ENCODE peak calls at places on chromosomes 7 and 10, in seven cellular contexts. Z is H1, A is mesendoderm, T is mesenchymal stem cell, H is IMR-90, D is neuronal stem cell, R is trophoblast cell. S is an unnamed sample.

GRCh38 chr10:96306516-96306915 is 2.3 kb downstream of the DNTT start:
- DNase-seq in R (no peak), D (no peak), T (no peak), Z (no peak), H (no peak), A (no peak), S (no peak)

GRCh38 chr10:97647556-97647955 is 7.1 kb downstream of the PI4K2A start:
- DNase-seq in A (no peak), H (peak), T (peak), Z (no peak), R (peak), D (no peak), S (no peak)

GRCh38 chr7:101554584-101555268 is 74.4 kb downstream of the MYL10 start:
- DNase-seq in Z (no peak), T (no peak), D (no peak), R (no peak), H (no peak), A (no peak), S (peak)

GRCh38 chr7:3893151-3893788 is 592.2 kb downstream of the SDK1 start:
- DNase-seq in T (no peak), R (peak), H (no peak), D (no peak), Z (no peak), A (no peak), S (no peak)

GRCh38 chr7:28572321-28573058 is 160.2 kb downstream of the CREB5 start:
- DNase-seq in D (no peak), R (no peak), A (no peak), T (no peak), H (no peak), Z (no peak), S (no peak)

GRCh38 chr10:124693801-124694416 is 50.3 kb downstream of the FAM53B start:
- DNase-seq in A (no peak), Z (no peak), R (peak), H (no peak), T (no peak), D (no peak), S (no peak)

GRCh38 chr7:27709137-27710075 is 30.6 kb upstream of the TAX1BP1 start:
- DNase-seq in T (peak), Z (no peak), D (no peak), R (no peak), H (peak), A (no peak), S (no peak)

GRCh38 chr10:120131183-120131582 is 238.7 kb downstream of the SEC23IP start:
- DNase-seq in H (no peak), Z (peak), R (peak), A (peak), T (no peak), D (peak), S (peak)

GRCh38 chr7:151432658-151433521 is 7.1 kb downstream of the CRYGN start:
- DNase-seq in D (no peak), A (no peak), T (no peak), Z (no peak), H (no peak), R (no peak), S (no peak)

GRCh38 chr7:92159-92767 is 100.1 kb upstream of the FAM20C start:
- DNase-seq in D (peak), R (no peak), H (no peak), Z (no peak), A (peak), T (no peak), S (no peak)

GRCh38 chr7:16301251-16301650 is 120.1 kb downstream of the CRPPA start:
- DNase-seq in H (no peak), A (no peak), D (no peak), R (no peak), Z (no peak), T (no peak), S (no peak)

GRCh38 chr7:22821702-22822485 is 755 bp downstream of the TOMM7 start:
- DNase-seq in T (peak), D (no peak), R (peak), A (peak), Z (no peak), H (no peak), S (no peak)

GRCh38 chr10:121262774-121263406 is 335.4 kb downstream of the FGFR2 start:
- DNase-seq in R (no peak), Z (no peak), D (no peak), H (no peak), T (no peak), A (no peak), S (no peak)

GRCh38 chr10:110841767-110842267 is 29.9 kb upstream of the PDCD4 start:
- DNase-seq in T (no peak), D (no peak), Z (no peak), R (peak), H (no peak), A (no peak), S (no peak)

GRCh38 chr7:159119026-159119741 is 25.5 kb downstream of the VIPR2 start:
- DNase-seq in T (no peak), D (no peak), H (no peak), R (no peak), A (no peak), Z (no peak), S (no peak)

GRCh38 chr7:668139-668871 is 58.2 kb upstream of the DNAAF5 start:
- DNase-seq in D (no peak), H (peak), Z (no peak), R (no peak), T (peak), A (no peak), S (no peak)

GRCh38 chr10:91238191-91238590 is 17.7 kb downstream of the PCGF5 start:
- DNase-seq in Z (no peak), A (no peak), H (no peak), D (no peak), T (no peak), R (no peak), S (peak)

GRCh38 chr7:149803551-149804074 is 30.2 kb upstream of the ZNF467 start:
- DNase-seq in Z (no peak), H (no peak), T (no peak), R (no peak), A (no peak), D (no peak), S (no peak)

GRCh38 chr10:70477661-70478162 is 855 bp upstream of the PALD1 start:
- DNase-seq in H (peak), R (peak), Z (no peak), A (peak), D (no peak), T (no peak), S (no peak)

GRCh38 chr10:130985158-130985753 is 326.3 kb downstream of the TCERG1L start:
- DNase-seq in H (no peak), T (no peak), R (no peak), D (no peak), Z (no peak), A (no peak), S (no peak)

GRCh38 chr10:24349379-24350110 is 140.6 kb downstream of the KIAA1217 start:
- DNase-seq in H (peak), T (no peak), A (no peak), R (peak), D (no peak), Z (no peak), S (no peak)

GRCh38 chr7:21640150-21640549 is 97.3 kb downstream of the DNAH11 start:
- DNase-seq in Z (no peak), D (no peak), R (peak), A (no peak), T (no peak), H (no peak), S (no peak)

GRCh38 chr7:112248598-112248997 is 42.1 kb downstream of the ZNF277 start:
- DNase-seq in Z (no peak), A (no peak), H (no peak), R (no peak), T (no peak), D (no peak), S (no peak)

GRCh38 chr7:39172137-39172536 is 194.4 kb downstream of the POU6F2 start:
- DNase-seq in H (no peak), Z (no peak), R (peak), T (no peak), A (peak), D (no peak), S (no peak)

GRCh38 chr10:79071535-79071923 is 2.8 kb downstream of the ZMIZ1 start:
- DNase-seq in T (no peak), R (no peak), Z (no peak), H (no peak), D (peak), A (peak), S (no peak)

GRCh38 chr7:64951250-64951848 is 39.5 kb downstream of the ZNF117 start:
- DNase-seq in T (peak), Z (no peak), A (peak), R (peak), D (peak), H (peak), S (no peak)

GRCh38 chr7:130286881-130287280 is 6.1 kb upstream of the CPA4 start:
- DNase-seq in T (no peak), Z (no peak), D (no peak), R (no peak), H (peak), A (no peak), S (no peak)

GRCh38 chr7:33671521-33672262 is 233.6 kb upstream of the BMPER start:
- DNase-seq in Z (no peak), A (no peak), R (no peak), T (no peak), D (no peak), H (no peak), S (no peak)

GRCh38 chr10:69807696-69808095 is 6.0 kb downstream of the COL13A1 start:
- DNase-seq in D (no peak), R (no peak), A (peak), Z (no peak), T (peak), H (peak), S (no peak)

GRCh38 chr10:69061305-69062161 is 26.4 kb upstream of the SRGN start:
- DNase-seq in D (no peak), H (peak), R (peak), T (peak), A (no peak), Z (no peak), S (no peak)

GRCh38 chr7:81926154-81926553 is 156.3 kb upstream of the HGF start:
- DNase-seq in H (peak), D (no peak), Z (no peak), A (no peak), T (no peak), R (no peak), S (no peak)

GRCh38 chr10:18700555-18700850 is 41.3 kb downstream of the ARL5B start:
- DNase-seq in H (no peak), T (no peak), Z (no peak), D (no peak), R (no peak), A (no peak), S (no peak)

GRCh38 chr10:103517234-103518085 is 24.0 kb downstream of the NEURL1 start:
- DNase-seq in H (no peak), T (no peak), D (no peak), R (no peak), Z (no peak), A (no peak), S (no peak)

GRCh38 chr7:75962607-75963382 is 31.6 kb downstream of the TMEM120A start:
- DNase-seq in H (peak), A (no peak), T (peak), Z (no peak), D (peak), R (peak), S (no peak)

GRCh38 chr7:105830405-105831218 is 45.8 kb downstream of the ATXN7L1 start:
- DNase-seq in Z (no peak), T (peak), D (no peak), A (peak), R (peak), H (peak), S (no peak)

GRCh38 chr7:143240323-143241168 is 18.7 kb downstream of the TAS2R40 start:
- DNase-seq in T (peak), A (peak), R (peak), H (peak), Z (no peak), D (peak), S (peak)

GRCh38 chr7:137343483-137343841 is at the start of gene PTN:
- DNase-seq in A (peak), T (peak), R (peak), D (peak), H (peak), Z (peak), S (peak)

GRCh38 chr7:44994877-44995554 is 5.0 kb upstream of the CCM2 start:
- DNase-seq in T (no peak), R (no peak), H (no peak), Z (no peak), A (no peak), D (no peak), S (no peak)

GRCh38 chr7:75619636-75620035 is 119.1 kb downstream of the HIP1 start:
- DNase-seq in A (no peak), T (no peak), D (no peak), Z (no peak), R (no peak), H (no peak), S (no peak)

GRCh38 chr7:24968165-24968564 is 11.8 kb downstream of the OSBPL3 start:
- DNase-seq in A (no peak), T (no peak), Z (no peak), H (no peak), D (no peak), R (no peak), S (no peak)

GRCh38 chr7:139733751-139734150 is 44.0 kb downstream of the HIPK2 start:
- DNase-seq in D (no peak), Z (no peak), H (no peak), R (no peak), T (no peak), A (no peak), S (no peak)
- H2BK5ac ChIP-seq in D (no peak), Z (no peak), H (peak), R (no peak), T (no peak), A (no peak), S (no peak)

GRCh38 chr10:33010132-33011037 is 52.4 kb upstream of the ITGB1 start:
- DNase-seq in A (peak), T (peak), D (no peak), R (peak), Z (peak), H (peak), S (peak)

GRCh38 chr10:33006342-33006887 is 48.4 kb upstream of the ITGB1 start:
- DNase-seq in D (no peak), Z (no peak), H (no peak), T (no peak), R (no peak), A (no peak), S (no peak)

GRCh38 chr10:33009244-33010131 is 51.5 kb upstream of the ITGB1 start:
- DNase-seq in T (no peak), D (no peak), H (no peak), A (no peak), R (peak), Z (no peak), S (no peak)

GRCh38 chr10:33005322-33006282 is 47.6 kb upstream of the ITGB1 start:
- DNase-seq in A (peak), D (peak), R (peak), H (peak), T (peak), Z (peak), S (peak)

GRCh38 chr10:33008499-33009243 is 50.6 kb upstream of the ITGB1 start:
- DNase-seq in A (peak), R (peak), D (peak), Z (no peak), H (peak), T (peak), S (peak)
- H4K8ac ChIP-seq in A (no peak), R (no peak), D (no peak), Z (no peak), H (no peak), T (no peak), S (no peak)

DNA sequence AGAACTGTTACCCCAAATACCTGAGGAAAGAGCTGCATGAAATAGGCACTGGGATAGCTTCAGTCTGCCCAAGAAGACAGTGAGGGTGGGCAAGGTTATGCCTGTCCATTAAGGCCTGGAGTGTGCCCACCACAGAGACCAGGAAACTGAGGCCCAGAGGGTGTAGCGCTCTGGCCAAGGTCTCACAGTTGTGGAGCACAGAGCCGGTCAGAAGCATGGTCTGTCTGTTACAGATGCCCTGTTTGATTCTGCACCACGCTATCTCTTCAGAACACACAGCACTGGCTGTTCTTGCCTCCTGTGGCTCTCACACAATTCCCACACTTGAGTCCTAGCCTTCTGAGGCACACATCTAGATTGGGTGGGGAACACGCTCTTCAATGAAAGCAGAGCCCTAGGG is 261.4 kb downstream of the GRID1 start:
- DNase-seq in A (no peak), R (no peak), Z (no peak), H (no peak), D (no peak), T (no peak), S (no peak)
- H2BK5ac ChIP-seq in A (no peak), R (no peak), Z (no peak), H (no peak), D (no peak), T (no peak), S (no peak)

DNA sequence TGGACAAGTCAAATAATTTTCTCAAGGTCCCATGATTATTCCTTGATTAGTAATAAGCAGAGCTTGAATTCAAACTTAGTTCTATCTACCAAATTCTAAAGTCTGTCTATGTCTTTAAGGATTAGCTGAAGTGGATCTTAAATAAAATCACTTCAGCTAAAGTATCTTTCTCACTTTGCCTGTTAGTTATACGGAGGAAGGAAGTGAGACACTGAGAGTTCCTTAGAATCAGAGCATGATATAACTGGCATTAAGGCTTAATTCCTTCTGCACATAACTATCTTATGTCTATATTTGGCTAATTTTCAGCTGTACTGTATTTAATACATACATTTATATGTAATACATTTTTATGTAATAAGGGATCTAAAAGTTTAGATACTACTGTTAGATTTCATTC is 491.1 kb upstream of the GHITM start:
- DNase-seq in R (no peak), A (no peak), T (no peak), Z (no peak), H (no peak), D (no peak), S (no peak)
- H4K8ac ChIP-seq in R (no peak), A (no peak), T (no peak), Z (no peak), H (no peak), D (no peak), S (no peak)

GRCh38 chr7:94052398-94053180 is 48.4 kb upstream of the BET1 start:
- DNase-seq in A (no peak), Z (no peak), D (no peak), R (no peak), T (no peak), H (no peak), S (no peak)
- H2BK5ac ChIP-seq in A (no peak), Z (no peak), D (no peak), R (no peak), T (no peak), H (no peak), S (no peak)

GRCh38 chr7:30797294-30798040 is 26.2 kb downstream of the MINDY4 start:
- DNase-seq in R (no peak), T (peak), D (no peak), H (no peak), A (no peak), Z (no peak), S (no peak)
- H4K8ac ChIP-seq in R (peak), T (peak), D (no peak), H (peak), A (no peak), Z (no peak), S (no peak)

S was measured in H9.